ENCODE peak calls at places on chromosome 3, in six cellular contexts. A, U, L, C, O and K are unnamed samples. For H3K27me3, the result is how much of the 10 kb centered on the place peaks cover.

GRCh38 chr3:96700322-96701315 is 113.8 kb upstream of the EPHA6 start:
- DNase-seq in A (no peak), U (no peak), L (no peak), C (peak), O (no peak), K (no peak)

GRCh38 chr3:66463734-66464511 is 36.9 kb downstream of the LRIG1 start:
- DNase-seq in A (no peak), U (no peak), L (no peak), C (no peak), O (no peak), K (no peak)

GRCh38 chr3:171673951-171674350 is 136.3 kb downstream of the PLD1 start:
- DNase-seq in A (no peak), U (no peak), L (no peak), C (no peak), O (no peak), K (no peak)

GRCh38 chr3:66603161-66603611 is 102.4 kb upstream of the LRIG1 start:
- DNase-seq in A (no peak), U (no peak), L (no peak), C (no peak), O (no peak), K (no peak)

GRCh38 chr3:12380408-12380795 is 91.5 kb downstream of the PPARG start:
- DNase-seq in A (no peak), U (no peak), L (no peak), C (no peak), O (no peak), K (no peak)

GRCh38 chr3:18440053-18440768 is 15.1 kb upstream of the SATB1 start:
- DNase-seq in A (no peak), U (no peak), L (peak), C (no peak), O (no peak), K (no peak)

GRCh38 chr3:100402150-100402706 is 889 bp downstream of the LNP1 start:
- DNase-seq in A (no peak), U (no peak), L (peak), C (peak), O (no peak), K (no peak)

GRCh38 chr3:195549931-195550519 is 6.9 kb upstream of the PPP1R2 start:
- DNase-seq in A (peak), U (no peak), L (no peak), C (no peak), O (no peak), K (no peak)

GRCh38 chr3:94787734-94788133 is 724.9 kb downstream of the NSUN3 start:
- DNase-seq in A (no peak), U (no peak), L (no peak), C (no peak), O (no peak), K (no peak)

GRCh38 chr3:10547841-10548783 is 42.7 kb upstream of the ATP2B2 start:
- DNase-seq in A (no peak), U (no peak), L (no peak), C (no peak), O (no peak), K (no peak)

GRCh38 chr3:105827959-105828358 is 40.9 kb downstream of the CBLB start:
- DNase-seq in A (peak), U (no peak), L (peak), C (peak), O (no peak), K (no peak)

GRCh38 chr3:49461443-49462171 is 8.5 kb upstream of the DAG1 start:
- DNase-seq in A (no peak), U (no peak), L (peak), C (peak), O (no peak), K (no peak)

GRCh38 chr3:56916697-56917336 is 115.1 kb upstream of the ARHGEF3 start:
- DNase-seq in A (no peak), U (no peak), L (no peak), C (no peak), O (no peak), K (no peak)

GRCh38 chr3:150765949-150766720 is 3.2 kb upstream of the SIAH2 start:
- DNase-seq in A (no peak), U (no peak), L (peak), C (peak), O (no peak), K (no peak)

GRCh38 chr3:49025005-49025792 is 3.3 kb downstream of the NDUFAF3 start:
- DNase-seq in A (no peak), U (no peak), L (no peak), C (no peak), O (no peak), K (no peak)

GRCh38 chr3:12097972-12098371 is 60.7 kb downstream of the TIMP4 start:
- DNase-seq in A (no peak), U (no peak), L (no peak), C (no peak), O (no peak), K (no peak)

GRCh38 chr3:104066658-104067057 is 1300.1 kb upstream of the ALCAM start:
- DNase-seq in A (no peak), U (no peak), L (no peak), C (peak), O (no peak), K (no peak)

GRCh38 chr3:45012577-45012976 is 13.5 kb upstream of the CLEC3B start:
- DNase-seq in A (no peak), U (no peak), L (no peak), C (no peak), O (no peak), K (no peak)

GRCh38 chr3:152466784-152467183 is 198.1 kb downstream of the MBNL1 start:
- DNase-seq in A (no peak), U (no peak), L (peak), C (no peak), O (no peak), K (no peak)

GRCh38 chr3:108667312-108667711 is 77.8 kb downstream of the DZIP3 start:
- DNase-seq in A (no peak), U (no peak), L (no peak), C (no peak), O (no peak), K (no peak)

GRCh38 chr3:177597325-177598109 is 400.2 kb upstream of the TBL1XR1 start:
- DNase-seq in A (no peak), U (no peak), L (peak), C (no peak), O (no peak), K (no peak)

GRCh38 chr3:33355611-33356010 is 78.4 kb downstream of the FBXL2 start:
- DNase-seq in A (no peak), U (no peak), L (peak), C (peak), O (no peak), K (no peak)

GRCh38 chr3:124771083-124771445 is 40.8 kb downstream of the UMPS start:
- DNase-seq in A (no peak), U (no peak), L (no peak), C (no peak), O (no peak), K (no peak)

GRCh38 chr3:164732166-164732565 is 346.1 kb downstream of the SI start:
- DNase-seq in A (no peak), U (no peak), L (no peak), C (no peak), O (no peak), K (no peak)

GRCh38 chr3:71930056-71930991 is 145.4 kb upstream of the PROK2 start:
- DNase-seq in A (no peak), U (no peak), L (peak), C (peak), O (no peak), K (peak)

GRCh38 chr3:176097036-176097435 is 1100.2 kb downstream of the TBL1XR1 start:
- DNase-seq in A (no peak), U (no peak), L (no peak), C (no peak), O (no peak), K (no peak)

DNA sequence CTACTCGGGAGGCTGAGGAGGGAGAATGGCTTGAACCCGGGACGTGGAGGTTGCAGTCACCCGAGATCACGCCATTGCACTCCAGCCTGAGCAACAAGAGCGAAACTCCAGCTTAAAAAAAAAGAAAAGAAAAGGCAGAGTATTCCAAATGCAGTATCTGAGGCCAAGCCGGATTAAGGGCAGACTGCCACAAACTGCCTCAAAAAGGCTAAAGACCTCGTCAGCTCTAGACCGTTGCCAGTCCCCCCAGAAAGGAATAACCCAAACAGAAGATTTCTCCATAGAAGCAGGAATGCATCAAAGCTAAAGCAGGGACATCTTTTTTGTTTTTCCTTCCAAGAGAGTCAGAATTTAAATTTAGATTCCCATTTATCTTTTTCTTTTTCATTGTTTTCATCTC is 72.9 kb downstream of the TM4SF4 start:
- DNase-seq in A (peak), U (no peak), L (peak), C (no peak), O (no peak), K (no peak)
- H3K27me3 ChIP-seq in A (under half), U (under half), L (under half), C (under half), O (under half), K (under half)

GRCh38 chr3:134371542-134372324 is 2.5 kb downstream of the AMOTL2 start:
- DNase-seq in A (no peak), U (no peak), L (peak), C (peak), O (peak), K (peak)
- H3K4me3 ChIP-seq in A (peak), U (peak), L (peak), C (peak), O (no peak), K (peak)

GRCh38 chr3:4989649-4989966 is 10.4 kb downstream of the BHLHE40 start:
- DNase-seq in A (no peak), U (no peak), L (no peak), C (no peak), O (no peak), K (no peak)
- H3K27ac ChIP-seq in A (peak), U (peak), L (no peak), C (no peak), O (peak), K (no peak)

GRCh38 chr3:14826069-14826468 is 7.3 kb downstream of the FGD5 start:
- DNase-seq in A (no peak), U (no peak), L (no peak), C (no peak), O (no peak), K (no peak)
- H3K27me3 ChIP-seq in A (under half), U (under half), L (under half), C (under half), O (under half), K (under half)

GRCh38 chr3:129014793-129015345 is 13.8 kb downstream of the EFCC1 start:
- DNase-seq in A (no peak), U (no peak), L (no peak), C (no peak), O (peak), K (no peak)
- H3K4me3 ChIP-seq in A (no peak), U (no peak), L (no peak), C (no peak), O (no peak), K (no peak)

DNA sequence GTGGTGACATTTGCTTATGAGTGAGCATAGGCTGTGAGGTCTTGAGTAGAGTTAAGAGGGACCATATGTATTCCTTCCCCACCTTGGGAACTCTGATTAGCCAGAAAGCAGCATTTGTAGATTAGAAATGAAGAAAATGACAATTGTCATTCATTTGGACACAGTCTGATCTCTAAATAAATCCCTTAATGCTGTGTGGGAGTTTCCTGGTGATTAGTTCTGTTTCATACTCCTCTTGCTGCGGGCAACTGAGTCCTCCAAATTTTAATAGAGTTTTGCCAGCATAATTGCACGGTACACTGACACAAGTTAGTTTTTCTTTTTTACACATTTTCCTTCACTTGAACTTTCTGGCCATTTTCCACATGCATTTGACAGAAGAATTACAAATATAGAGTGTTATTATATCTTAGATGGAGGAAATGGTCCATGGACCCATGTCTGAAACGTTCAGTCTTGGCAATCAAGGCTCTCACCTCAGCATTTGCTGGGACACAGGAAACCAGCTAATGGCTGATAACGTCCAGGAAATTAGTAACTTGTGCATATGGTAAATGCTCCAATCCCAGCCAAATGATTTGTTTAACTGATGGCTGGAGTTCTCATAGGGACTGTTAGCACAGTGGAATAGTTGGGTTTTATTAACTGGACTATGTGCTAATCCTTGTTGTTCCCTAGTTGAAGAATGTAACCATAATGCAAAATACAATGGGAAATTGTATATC is 321.2 kb downstream of the RBMS3 start:
- DNase-seq in A (no peak), U (no peak), L (no peak), C (no peak), O (no peak), K (no peak)
- H3K27ac ChIP-seq in A (no peak), U (no peak), L (no peak), C (no peak), O (no peak), K (no peak)

DNA sequence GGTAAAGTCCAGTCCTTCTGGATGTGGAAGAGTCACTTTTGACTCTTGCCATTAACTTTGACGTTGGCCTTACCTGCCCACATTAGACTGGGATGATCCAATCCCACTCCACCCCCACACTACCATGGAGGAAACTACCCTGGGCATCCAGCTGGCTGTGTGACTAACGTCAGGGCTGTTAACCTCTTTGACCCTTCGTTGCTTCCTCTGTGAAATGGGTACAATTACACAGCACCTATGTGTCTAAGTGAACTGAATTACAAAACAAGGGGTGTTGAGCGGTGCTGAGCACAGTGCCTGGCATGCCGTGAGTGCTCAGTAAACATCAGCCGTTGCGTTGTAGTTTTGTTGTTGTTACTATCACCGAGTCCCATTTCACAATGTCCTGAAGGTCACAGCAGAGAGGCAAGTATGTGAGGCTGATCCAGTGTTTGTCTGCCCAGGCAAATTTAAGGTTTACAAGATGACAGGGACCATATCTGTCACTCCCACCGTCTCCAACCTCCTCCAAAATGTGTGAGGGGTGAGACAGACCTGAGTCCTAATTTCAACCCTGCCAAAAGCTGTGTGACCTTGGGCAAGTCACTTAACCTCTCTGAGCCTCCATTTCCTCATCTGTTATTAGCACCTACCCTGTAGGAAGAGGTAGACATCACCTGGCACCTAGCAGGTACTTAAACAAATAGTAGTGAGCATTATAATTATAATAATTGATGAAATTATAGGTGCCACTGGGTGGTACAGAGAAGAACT is 20.9 kb downstream of the WNT7A start:
- DNase-seq in A (no peak), U (no peak), L (no peak), C (no peak), O (no peak), K (no peak)
- H3K27me3 ChIP-seq in A (under half), U (under half), L (under half), C (under half), O (under half), K (under half)